ENCODE peak calls at places on chromosomes 13 and 19, in ten cellular contexts. W is GM20000; H is CD4-positive, alpha-beta T cell; I is GM12865; Q is IMR-90; D is lung; T is activated CD8-positive, alpha-beta T cell treated with anti-CD3 and anti-CD28 coated beads for 36 hours; Y is HCT116; S is foreskin fibroblast; R is retinal pigment epithelial cell. E is an unnamed sample.

GRCh38 chr19:4712771-4713170 is 10.9 kb downstream of the DPP9 start:
- DNase-seq in W (no peak), H (no peak), I (no peak), Q (no peak), D (no peak), T (no peak), Y (no peak), S (no peak), R (no peak), E (no peak)

GRCh38 chr13:29849071-29849541 is 1.3 kb downstream of the UBL3 start:
- DNase-seq in W (peak), H (no peak), I (peak), Q (peak), D (peak), T (peak), Y (no peak), S (no peak), R (no peak), E (peak)

GRCh38 chr19:19447536-19448237 is 42.2 kb downstream of the GATAD2A start:
- DNase-seq in W (no peak), H (peak), I (no peak), Q (peak), D (no peak), T (peak), Y (no peak), S (peak), R (no peak), E (no peak)

GRCh38 chr13:36258831-36259230 is 38.8 kb downstream of the CCDC169 start:
- DNase-seq in W (no peak), H (no peak), I (no peak), Q (no peak), D (no peak), T (no peak), Y (no peak), S (no peak), R (no peak), E (no peak)

GRCh38 chr19:10634430-10634829 is 9.1 kb downstream of the SLC44A2 start:
- DNase-seq in W (no peak), H (no peak), I (no peak), Q (no peak), D (no peak), T (no peak), Y (no peak), S (no peak), R (no peak), E (no peak)

GRCh38 chr13:69389899-69390298 is 717.7 kb upstream of the ATXN8OS start:
- DNase-seq in W (no peak), H (no peak), I (no peak), Q (no peak), D (no peak), T (no peak), Y (no peak), S (no peak), R (no peak), E (no peak)

GRCh38 chr13:54424344-54424743 is 1395.7 kb downstream of the OLFM4 start:
- DNase-seq in W (no peak), H (no peak), I (no peak), Q (no peak), D (no peak), T (no peak), Y (no peak), S (no peak), R (no peak), E (no peak)

GRCh38 chr13:62906896-62907295 is 1491.2 kb upstream of the PCDH20 start:
- DNase-seq in W (no peak), H (no peak), I (no peak), Q (no peak), D (no peak), T (no peak), Y (no peak), S (no peak), R (no peak), E (no peak)

GRCh38 chr19:7229735-7230134 is 64.5 kb downstream of the INSR start:
- DNase-seq in W (no peak), H (no peak), I (no peak), Q (no peak), D (no peak), T (no peak), Y (no peak), S (no peak), R (no peak), E (no peak)

GRCh38 chr19:56119585-56119978 is 1.5 kb downstream of the ZNF787 start:
- DNase-seq in W (no peak), H (no peak), I (no peak), Q (peak), D (no peak), T (no peak), Y (no peak), S (peak), R (no peak), E (no peak)

GRCh38 chr19:17294051-17294891 is 9.0 kb downstream of the ABHD8 start:
- DNase-seq in W (peak), H (peak), I (peak), Q (no peak), D (no peak), T (peak), Y (no peak), S (no peak), R (no peak), E (peak)

GRCh38 chr19:3464797-3465235 is 15.5 kb downstream of the SMIM24 start:
- DNase-seq in W (no peak), H (no peak), I (no peak), Q (no peak), D (no peak), T (no peak), Y (no peak), S (no peak), R (no peak), E (no peak)

GRCh38 chr19:55082023-55082851 is 6.6 kb downstream of the EPS8L1 start:
- DNase-seq in W (peak), H (no peak), I (peak), Q (peak), D (no peak), T (peak), Y (no peak), S (peak), R (no peak), E (no peak)

GRCh38 chr19:35310811-35311465 is 18.0 kb upstream of the CD22 start:
- DNase-seq in W (no peak), H (no peak), I (no peak), Q (no peak), D (no peak), T (no peak), Y (no peak), S (no peak), R (no peak), E (no peak)

GRCh38 chr19:38388310-38389100 is at the start of gene SPRED3:
- DNase-seq in W (no peak), H (no peak), I (no peak), Q (peak), D (no peak), T (no peak), Y (no peak), S (peak), R (no peak), E (peak)

GRCh38 chr19:39424934-39425333 is 10.8 kb downstream of the RPS16 start:
- DNase-seq in W (no peak), H (no peak), I (no peak), Q (no peak), D (no peak), T (no peak), Y (no peak), S (no peak), R (no peak), E (no peak)

GRCh38 chr19:3818918-3819317 is 32.7 kb upstream of the MATK start:
- DNase-seq in W (no peak), H (no peak), I (no peak), Q (no peak), D (no peak), T (no peak), Y (no peak), S (no peak), R (no peak), E (no peak)

GRCh38 chr13:26759907-26760834 is at the start of gene GPR12:
- DNase-seq in W (no peak), H (no peak), I (no peak), Q (no peak), D (no peak), T (no peak), Y (no peak), S (peak), R (no peak), E (no peak)

GRCh38 chr13:101751488-101751887 is 299.0 kb downstream of the ITGBL1 start:
- DNase-seq in W (no peak), H (no peak), I (peak), Q (peak), D (no peak), T (no peak), Y (no peak), S (peak), R (peak), E (no peak)

GRCh38 chr13:101515504-101515903 is 63.0 kb downstream of the ITGBL1 start:
- DNase-seq in W (no peak), H (no peak), I (no peak), Q (no peak), D (no peak), T (no peak), Y (no peak), S (no peak), R (no peak), E (no peak)

GRCh38 chr13:45055198-45055901 is 65.0 kb upstream of the GTF2F2 start:
- DNase-seq in W (peak), H (no peak), I (peak), Q (peak), D (no peak), T (peak), Y (peak), S (peak), R (peak), E (no peak)

GRCh38 chr13:40340368-40341085 is 325.9 kb downstream of the FOXO1 start:
- DNase-seq in W (no peak), H (no peak), I (no peak), Q (no peak), D (no peak), T (no peak), Y (no peak), S (no peak), R (no peak), E (no peak)

GRCh38 chr13:48476674-48477073 is 56.2 kb downstream of the RCBTB2 start:
- DNase-seq in W (no peak), H (no peak), I (no peak), Q (no peak), D (no peak), T (no peak), Y (no peak), S (no peak), R (no peak), E (no peak)

GRCh38 chr13:26722321-26722720 is 38.3 kb downstream of the GPR12 start:
- DNase-seq in W (no peak), H (no peak), I (no peak), Q (no peak), D (no peak), T (no peak), Y (no peak), S (no peak), R (no peak), E (no peak)

GRCh38 chr19:49335784-49336481 is 727 bp downstream of the CD37 start:
- DNase-seq in W (peak), H (no peak), I (peak), Q (no peak), D (no peak), T (peak), Y (no peak), S (no peak), R (no peak), E (no peak)

GRCh38 chr13:77751513-77752456 is 54.3 kb downstream of the SLAIN1 start:
- DNase-seq in W (peak), H (peak), I (peak), Q (peak), D (no peak), T (peak), Y (peak), S (peak), R (no peak), E (peak)

GRCh38 chr19:2782357-2782935 is 627 bp downstream of the SGTA start:
- DNase-seq in W (no peak), H (no peak), I (no peak), Q (no peak), D (no peak), T (peak), Y (no peak), S (no peak), R (no peak), E (no peak)

GRCh38 chr13:23867027-23867491 is 22.1 kb downstream of the MIPEP start:
- DNase-seq in W (no peak), H (no peak), I (no peak), Q (peak), D (no peak), T (no peak), Y (no peak), S (peak), R (peak), E (no peak)

GRCh38 chr13:38979891-38980627 is 10.6 kb downstream of the STOML3 start:
- DNase-seq in W (no peak), H (no peak), I (no peak), Q (no peak), D (no peak), T (no peak), Y (no peak), S (no peak), R (no peak), E (no peak)

GRCh38 chr13:69331245-69331644 is 776.4 kb upstream of the ATXN8OS start:
- DNase-seq in W (no peak), H (no peak), I (no peak), Q (no peak), D (no peak), T (no peak), Y (no peak), S (no peak), R (no peak), E (no peak)

GRCh38 chr13:65966991-65967451 is 1263.1 kb downstream of the PCDH9 start:
- DNase-seq in W (no peak), H (no peak), I (peak), Q (peak), D (no peak), T (no peak), Y (peak), S (no peak), R (no peak), E (no peak)

GRCh38 chr13:59641758-59642157 is 522.0 kb downstream of the DIAPH3 start:
- DNase-seq in W (no peak), H (no peak), I (no peak), Q (no peak), D (no peak), T (no peak), Y (no peak), S (no peak), R (peak), E (no peak)

GRCh38 chr19:30318936-30319335 is 53.2 kb upstream of the ZNF536 start:
- DNase-seq in W (no peak), H (no peak), I (no peak), Q (no peak), D (no peak), T (no peak), Y (no peak), S (no peak), R (no peak), E (no peak)

GRCh38 chr13:80297094-80297493 is 43.8 kb downstream of the SPRY2 start:
- DNase-seq in W (no peak), H (no peak), I (no peak), Q (no peak), D (no peak), T (no peak), Y (no peak), S (no peak), R (no peak), E (no peak)

GRCh38 chr19:16216744-16217670 is 19.3 kb downstream of the AP1M1 start:
- DNase-seq in W (no peak), H (no peak), I (no peak), Q (no peak), D (no peak), T (no peak), Y (no peak), S (no peak), R (no peak), E (no peak)

DNA sequence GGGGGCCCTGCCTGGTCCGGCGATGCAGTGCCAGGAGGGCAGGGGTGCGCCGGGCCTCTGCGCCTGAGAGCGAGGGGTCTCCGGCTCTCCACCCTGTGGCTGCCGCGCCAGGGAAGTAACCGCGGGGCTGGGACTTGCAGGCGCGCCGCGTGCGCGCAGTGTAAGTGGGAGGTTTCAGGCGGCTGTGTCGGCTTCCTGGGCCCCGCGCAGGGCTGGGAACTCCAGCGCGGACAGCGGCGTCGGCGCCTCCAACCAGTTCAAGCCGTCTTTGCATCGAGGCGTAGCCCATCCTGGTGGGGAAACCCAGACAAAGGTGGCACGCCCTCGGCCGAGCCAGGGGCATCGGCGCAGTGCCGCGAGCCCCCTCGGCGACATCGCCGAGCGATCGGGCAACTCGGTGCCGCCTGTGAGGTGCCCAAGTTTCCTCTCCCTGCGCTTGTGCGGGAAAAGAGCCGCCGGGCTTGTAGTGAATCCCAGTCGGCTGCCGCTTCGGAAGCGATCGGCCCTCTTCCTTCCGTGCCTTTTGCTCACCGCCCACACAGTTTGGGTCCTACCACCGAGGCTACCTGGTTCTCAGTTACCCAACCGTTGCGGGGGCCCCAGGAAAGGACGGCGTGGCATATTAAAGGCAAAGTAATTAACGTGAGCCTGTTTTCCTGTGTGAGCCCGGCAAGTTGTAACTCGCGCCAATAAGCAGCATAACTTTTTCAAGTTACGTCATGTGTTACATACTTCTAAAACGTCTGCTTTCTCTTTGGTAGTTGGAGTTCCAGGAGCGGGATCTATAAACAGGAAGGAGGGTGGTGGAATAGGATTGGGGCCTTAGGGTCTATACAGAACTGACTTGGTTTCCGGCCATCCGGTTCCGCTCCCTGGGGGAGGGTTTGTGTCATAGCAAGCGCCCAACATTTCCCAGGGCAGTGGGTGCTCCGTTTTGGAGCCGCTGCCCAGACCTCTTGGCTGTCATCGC is 1.2 kb downstream of the LRCH1 start:
- DNase-seq in W (peak), H (peak), I (peak), Q (peak), D (peak), T (peak), Y (peak), S (peak), R (no peak), E (peak)
- TF ChIP-seq CTCF in W (no peak), H (peak), I (peak), Q (no peak), D (no peak), T (no peak), Y (no peak), S (no peak), R (peak), E (peak)

GRCh38 chr19:33507021-33507956 is 14.3 kb downstream of the PEPD start:
- DNase-seq in W (no peak), H (no peak), I (no peak), Q (no peak), D (no peak), T (no peak), Y (no peak), S (no peak), R (no peak), E (peak)
- TF ChIP-seq CTCF in W (no peak), H (no peak), I (no peak), Q (no peak), D (no peak), T (no peak), Y (no peak), S (no peak), R (no peak), E (no peak)

GRCh38 chr19:12346896-12347295 is 13.5 kb upstream of the ZNF563 start:
- DNase-seq in W (no peak), H (no peak), I (peak), Q (no peak), D (no peak), T (peak), Y (no peak), S (no peak), R (no peak), E (no peak)
- TF ChIP-seq CTCF in W (no peak), H (peak), I (no peak), Q (no peak), D (no peak), T (peak), Y (no peak), S (no peak), R (no peak), E (no peak)

GRCh38 chr19:45592366-45592765 is 7.8 kb upstream of the OPA3 start:
- DNase-seq in W (no peak), H (no peak), I (no peak), Q (no peak), D (no peak), T (no peak), Y (no peak), S (no peak), R (no peak), E (no peak)

GRCh38 chr19:45591638-45592005 is 7.0 kb upstream of the OPA3 start:
- DNase-seq in W (no peak), H (no peak), I (no peak), Q (no peak), D (no peak), T (no peak), Y (no peak), S (no peak), R (no peak), E (no peak)

GRCh38 chr19:45589768-45590167 is 5.2 kb upstream of the OPA3 start:
- DNase-seq in W (no peak), H (no peak), I (no peak), Q (no peak), D (no peak), T (no peak), Y (no peak), S (no peak), R (no peak), E (no peak)

GRCh38 chr19:45590300-45591003 is 5.8 kb upstream of the OPA3 start:
- DNase-seq in W (no peak), H (no peak), I (no peak), Q (no peak), D (no peak), T (no peak), Y (no peak), S (no peak), R (no peak), E (no peak)

DNA sequence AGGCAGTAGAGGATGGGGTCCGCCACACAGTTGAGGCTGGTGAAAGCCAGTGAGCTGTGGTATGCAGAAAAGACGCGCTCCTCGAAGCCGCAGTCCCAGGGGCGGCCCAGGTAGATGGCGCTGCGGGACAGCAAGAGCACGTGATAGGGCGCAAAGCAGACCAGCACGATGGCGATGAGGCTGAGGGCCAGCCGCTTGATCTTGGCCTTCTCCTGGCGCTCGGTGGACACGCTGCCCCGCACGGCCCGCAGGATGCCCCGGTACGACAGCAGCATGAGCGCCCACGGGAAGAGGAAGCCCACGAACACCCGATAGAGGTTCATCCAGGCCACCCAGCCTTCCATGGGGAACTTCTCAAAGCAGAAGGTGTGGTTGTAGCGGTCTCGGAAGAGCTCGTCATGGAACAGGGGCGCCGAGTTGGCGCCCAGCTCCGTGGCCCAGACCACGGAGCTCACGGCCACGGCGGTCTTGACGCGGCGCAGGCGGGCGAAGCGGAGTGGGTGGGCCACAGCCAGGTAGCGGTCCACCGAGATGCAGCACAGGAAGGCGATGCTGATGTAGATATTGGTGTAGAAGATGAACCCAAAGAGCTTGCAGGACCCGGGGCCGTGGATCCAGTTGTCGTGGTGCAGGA is 6.5 kb upstream of the OPA3 start:
- DNase-seq in W (no peak), H (no peak), I (peak), Q (peak), D (peak), T (peak), Y (no peak), S (no peak), R (no peak), E (peak)
- TF ChIP-seq CTCF in W (no peak), H (no peak), I (peak), Q (peak), D (no peak), T (peak), Y (peak), S (peak), R (peak), E (peak)

GRCh38 chr19:41919948-41920712 is 8.1 kb downstream of the ERFL start:
- DNase-seq in W (no peak), H (no peak), I (no peak), Q (no peak), D (no peak), T (no peak), Y (no peak), S (no peak), R (no peak), E (no peak)
- TF ChIP-seq CTCF in W (no peak), H (no peak), I (no peak), Q (no peak), D (no peak), T (no peak), Y (no peak), S (no peak), R (no peak), E (no peak)

E was measured in endothelial cell.